ENCODE peak calls at places on chromosomes 2 and 18, in nine cellular contexts. V is GM03348, G is MCF 10A, Q is NAMALWA, K is T-helper 17 cell, W is coronary artery, X is NCI-H460, Z is left lung, N is NCI-H1105. D is an unnamed sample.

GRCh38 chr2:9753665-9754531 is 89.4 kb upstream of the TAF1B start:
- DNase-seq in G (peak), Q (no peak), V (no peak), W (no peak), N (no peak), Z (no peak), X (no peak), K (peak), D (no peak)

GRCh38 chr18:74249181-74249968 is 42.4 kb downstream of the CYB5A start:
- DNase-seq in Q (no peak), K (no peak), G (peak), W (no peak), X (peak), Z (no peak), V (peak), N (no peak), D (peak)

GRCh38 chr2:145287686-145288085 is 767.8 kb upstream of the ZEB2 start:
- DNase-seq in G (no peak), N (no peak), V (no peak), W (no peak), Q (no peak), Z (no peak), X (no peak), K (no peak), D (no peak)

GRCh38 chr2:237564526-237565131 is 1.7 kb upstream of the PRLH start:
- DNase-seq in K (no peak), V (no peak), G (no peak), X (no peak), Q (no peak), Z (no peak), N (no peak), W (no peak), D (no peak)

GRCh38 chr18:63155169-63155852 is 164.3 kb downstream of the BCL2 start:
- DNase-seq in X (peak), N (peak), V (no peak), Z (peak), W (no peak), G (peak), K (peak), Q (peak), D (peak)

GRCh38 chr18:49082714-49083688 is 132.2 kb upstream of the SMAD7 start:
- DNase-seq in N (no peak), K (no peak), Q (no peak), W (no peak), V (no peak), Z (no peak), G (no peak), X (no peak), D (no peak)

GRCh38 chr2:227818569-227819397 is 5.1 kb downstream of the CCL20 start:
- DNase-seq in G (peak), N (no peak), V (no peak), Q (no peak), Z (peak), W (peak), K (no peak), X (peak), D (no peak)

GRCh38 chr2:164569334-164569733 is 51.9 kb downstream of the GRB14 start:
- DNase-seq in K (no peak), N (no peak), X (no peak), W (no peak), G (no peak), V (no peak), Z (no peak), Q (no peak), D (no peak)

GRCh38 chr18:10490401-10491289 is 35.2 kb upstream of the NAPG start:
- DNase-seq in X (peak), Z (no peak), K (peak), W (no peak), Q (peak), N (no peak), V (no peak), G (peak), D (peak)

GRCh38 chr2:239322414-239323086 is 78.3 kb downstream of the HDAC4 start:
- DNase-seq in Q (no peak), Z (no peak), N (no peak), W (peak), V (no peak), K (no peak), G (peak), X (no peak), D (no peak)

GRCh38 chr2:222912117-222912516 is 51.3 kb downstream of the ACSL3 start:
- DNase-seq in W (no peak), K (no peak), X (peak), V (peak), N (no peak), Z (no peak), Q (peak), G (peak), D (no peak)

GRCh38 chr2:67289921-67290371 is 107.2 kb upstream of the ETAA1 start:
- DNase-seq in N (no peak), V (peak), K (no peak), X (peak), G (peak), Q (no peak), W (no peak), Z (no peak), D (no peak)

GRCh38 chr18:63511285-63511684 is 30.9 kb upstream of the SERPINB12 start:
- DNase-seq in G (peak), Q (no peak), K (no peak), X (peak), W (no peak), V (peak), N (peak), Z (no peak), D (peak)

GRCh38 chr2:64203131-64204005 is 59.1 kb upstream of the PELI1 start:
- DNase-seq in Q (no peak), N (no peak), G (no peak), K (no peak), Z (no peak), W (no peak), X (no peak), V (peak), D (no peak)

GRCh38 chr18:79496237-79496977 is 100.7 kb downstream of the NFATC1 start:
- DNase-seq in V (no peak), Z (peak), N (no peak), W (no peak), Q (peak), X (no peak), K (peak), G (no peak), D (no peak)

GRCh38 chr2:29459445-29460179 is 344.4 kb downstream of the CLIP4 start:
- DNase-seq in G (peak), Z (no peak), K (no peak), V (peak), N (no peak), Q (no peak), X (no peak), W (no peak), D (no peak)

GRCh38 chr2:176407711-176408110 is 138.5 kb downstream of the MTX2 start:
- DNase-seq in W (no peak), N (no peak), V (no peak), Q (no peak), G (no peak), Z (no peak), X (no peak), K (no peak), D (no peak)

GRCh38 chr2:216636570-216637450 is 3.6 kb downstream of the IGFBP2 start:
- DNase-seq in Q (no peak), W (no peak), Z (no peak), X (peak), K (no peak), G (peak), V (peak), N (no peak), D (peak)

GRCh38 chr2:237486819-237487448 is at the start of gene MLPH:
- DNase-seq in G (peak), V (peak), Z (peak), X (no peak), Q (no peak), N (no peak), K (no peak), W (peak), D (peak)

GRCh38 chr2:95274291-95275150 is at the start of gene PROM2:
- DNase-seq in G (no peak), N (no peak), X (no peak), V (no peak), W (no peak), Q (no peak), Z (peak), K (peak), D (peak)

GRCh38 chr2:216031960-216032689 is 18.8 kb upstream of the MREG start:
- DNase-seq in X (no peak), V (peak), K (no peak), Q (no peak), Z (no peak), W (no peak), N (no peak), G (no peak), D (no peak)

GRCh38 chr2:32938934-32939333 is 7.8 kb upstream of the LTBP1 start:
- DNase-seq in G (no peak), Z (no peak), X (no peak), N (no peak), W (no peak), Q (no peak), K (no peak), V (no peak), D (no peak)

GRCh38 chr2:211928186-211928585 is 610.4 kb downstream of the ERBB4 start:
- DNase-seq in N (no peak), V (no peak), G (no peak), X (no peak), W (no peak), Z (no peak), Q (no peak), K (no peak), D (no peak)

GRCh38 chr18:61606068-61606660 is 272.9 kb downstream of the CDH20 start:
- DNase-seq in K (no peak), V (peak), X (peak), Q (no peak), N (no peak), G (no peak), W (no peak), Z (no peak), D (peak)

GRCh38 chr2:99939135-99939534 is 203.3 kb downstream of the AFF3 start:
- DNase-seq in V (no peak), K (no peak), Q (no peak), X (no peak), Z (no peak), N (no peak), G (peak), W (no peak), D (no peak)

GRCh38 chr2:22904126-22904684 is 480.8 kb upstream of the KLHL29 start:
- DNase-seq in N (no peak), Z (no peak), K (no peak), V (no peak), G (peak), Q (peak), W (no peak), X (peak), D (no peak)

GRCh38 chr2:179336782-179337534 is 72.3 kb upstream of the SESTD1 start:
- DNase-seq in V (peak), Q (no peak), G (peak), K (no peak), W (no peak), X (no peak), N (no peak), Z (no peak), D (no peak)

GRCh38 chr2:207504513-207505171 is 25.1 kb upstream of the CREB1 start:
- DNase-seq in X (no peak), W (no peak), N (no peak), Z (no peak), K (no peak), V (peak), Q (no peak), G (no peak), D (no peak)

GRCh38 chr2:40128796-40129195 is 323.1 kb downstream of the SLC8A1 start:
- DNase-seq in G (no peak), N (no peak), K (no peak), W (no peak), V (no peak), X (no peak), Q (no peak), Z (no peak), D (no peak)

GRCh38 chr18:59353079-59353680 is 5.9 kb downstream of the LMAN1 start:
- DNase-seq in N (no peak), W (no peak), G (peak), X (no peak), Z (no peak), Q (no peak), K (no peak), V (no peak), D (no peak)

GRCh38 chr2:227394403-227394802 is 6.7 kb upstream of the SCYGR1 start:
- DNase-seq in V (no peak), K (no peak), Q (no peak), N (no peak), Z (no peak), X (no peak), G (no peak), W (no peak), D (no peak)

GRCh38 chr2:197477764-197478163 is 21.9 kb downstream of the HSPD1 start:
- DNase-seq in V (no peak), Z (no peak), G (no peak), X (no peak), W (no peak), Q (no peak), K (no peak), N (no peak), D (no peak)

GRCh38 chr2:190407662-190408537 is at the start of gene MFSD6:
- DNase-seq in Q (peak), G (peak), V (peak), X (peak), K (peak), Z (peak), W (no peak), N (peak), D (peak)

GRCh38 chr2:133734699-133735098 is 166.4 kb upstream of the NCKAP5 start:
- DNase-seq in V (peak), X (no peak), Z (no peak), N (no peak), Q (no peak), G (no peak), K (no peak), W (no peak), D (no peak)

GRCh38 chr2:63790913-63791312 is 50.8 kb upstream of the UGP2 start:
- DNase-seq in N (no peak), V (peak), X (peak), W (no peak), Z (no peak), K (no peak), Q (no peak), G (peak), D (no peak)

GRCh38 chr2:216426166-216426777 is 14.0 kb downstream of the SMARCAL1 start:
- DNase-seq in V (peak), Q (no peak), X (no peak), Z (no peak), N (no peak), W (no peak), K (no peak), G (no peak), D (no peak)

GRCh38 chr2:168596881-168597280 is 140.8 kb downstream of the CERS6 start:
- DNase-seq in V (no peak), X (peak), N (no peak), W (no peak), Z (no peak), Q (no peak), G (peak), K (no peak), D (no peak)

D was measured in mucosa of gallbladder.